ENCODE peak calls at places on chromosomes 12 and 14, in six cellular contexts. One of them, this sample, is unnamed.
A peak's percentile ranks its signal among the peaks of the same experiment; 100 is the strongest.

GRCh38 chr12:12577786-12578185 is 15.1 kb upstream of the DUSP16 start:
- DNase-seq in stimulated activated CD4-positive, alpha-beta T cell treated with anti-CD3 and anti-CD28 coated beads, Interleukin-15, amount 100 ng/mL, for 24 hours: no peak
- DNase-seq in stimulated activated naive CD8-positive, alpha-beta T cell treated with anti-CD3 and anti-CD28 coated beads, Interleukin-15, Interleukin-2, amounts not matched to agents 100 U/mL and 50 U/mL, for 24 hours: no peak
- DNase-seq in NCI-H2107: no peak
- DNase-seq in GF-D8: no peak
- DNase-seq in endothelial cell: no peak
- DNase-seq in this sample: no peak

GRCh38 chr14:52852810-52853521 is 61.6 kb upstream of the GNPNAT1 start:
- DNase-seq in stimulated activated CD4-positive, alpha-beta T cell treated with anti-CD3 and anti-CD28 coated beads, Interleukin-15, amount 100 ng/mL, for 24 hours: no peak
- DNase-seq in stimulated activated naive CD8-positive, alpha-beta T cell treated with anti-CD3 and anti-CD28 coated beads, Interleukin-15, Interleukin-2, amounts not matched to agents 100 U/mL and 50 U/mL, for 24 hours: no peak
- DNase-seq in NCI-H2107: no peak
- DNase-seq in GF-D8: no peak
- DNase-seq in endothelial cell: no peak
- DNase-seq in this sample: no peak

GRCh38 chr14:77786148-77786547 is 13.8 kb upstream of the ADCK1 start:
- DNase-seq in stimulated activated CD4-positive, alpha-beta T cell treated with anti-CD3 and anti-CD28 coated beads, Interleukin-15, amount 100 ng/mL, for 24 hours: no peak
- DNase-seq in stimulated activated naive CD8-positive, alpha-beta T cell treated with anti-CD3 and anti-CD28 coated beads, Interleukin-15, Interleukin-2, amounts not matched to agents 100 U/mL and 50 U/mL, for 24 hours: no peak
- DNase-seq in NCI-H2107: no peak
- DNase-seq in GF-D8: no peak
- DNase-seq in endothelial cell: no peak
- DNase-seq in this sample: no peak

GRCh38 chr14:46344327-46344937 is 307.1 kb downstream of the RPL10L start:
- DNase-seq in stimulated activated CD4-positive, alpha-beta T cell treated with anti-CD3 and anti-CD28 coated beads, Interleukin-15, amount 100 ng/mL, for 24 hours: no peak
- DNase-seq in stimulated activated naive CD8-positive, alpha-beta T cell treated with anti-CD3 and anti-CD28 coated beads, Interleukin-15, Interleukin-2, amounts not matched to agents 100 U/mL and 50 U/mL, for 24 hours: no peak
- DNase-seq in NCI-H2107: peak; percentile 4
- DNase-seq in GF-D8: no peak
- DNase-seq in endothelial cell: peak; percentile 31
- DNase-seq in this sample: no peak

GRCh38 chr12:76891609-76892008 is 12.8 kb upstream of the CSRP2 start:
- DNase-seq in stimulated activated CD4-positive, alpha-beta T cell treated with anti-CD3 and anti-CD28 coated beads, Interleukin-15, amount 100 ng/mL, for 24 hours: no peak
- DNase-seq in stimulated activated naive CD8-positive, alpha-beta T cell treated with anti-CD3 and anti-CD28 coated beads, Interleukin-15, Interleukin-2, amounts not matched to agents 100 U/mL and 50 U/mL, for 24 hours: no peak
- DNase-seq in NCI-H2107: no peak
- DNase-seq in GF-D8: no peak
- DNase-seq in endothelial cell: no peak
- DNase-seq in this sample: no peak

GRCh38 chr14:70350078-70350477 is 9.4 kb downstream of the COX16 start:
- DNase-seq in stimulated activated CD4-positive, alpha-beta T cell treated with anti-CD3 and anti-CD28 coated beads, Interleukin-15, amount 100 ng/mL, for 24 hours: no peak
- DNase-seq in stimulated activated naive CD8-positive, alpha-beta T cell treated with anti-CD3 and anti-CD28 coated beads, Interleukin-15, Interleukin-2, amounts not matched to agents 100 U/mL and 50 U/mL, for 24 hours: no peak
- DNase-seq in NCI-H2107: no peak
- DNase-seq in GF-D8: no peak
- DNase-seq in endothelial cell: no peak
- DNase-seq in this sample: peak; percentile 66

GRCh38 chr12:114355389-114356088 is 50.4 kb downstream of the TBX5 start:
- DNase-seq in stimulated activated CD4-positive, alpha-beta T cell treated with anti-CD3 and anti-CD28 coated beads, Interleukin-15, amount 100 ng/mL, for 24 hours: peak; percentile 5
- DNase-seq in stimulated activated naive CD8-positive, alpha-beta T cell treated with anti-CD3 and anti-CD28 coated beads, Interleukin-15, Interleukin-2, amounts not matched to agents 100 U/mL and 50 U/mL, for 24 hours: no peak
- DNase-seq in NCI-H2107: no peak
- DNase-seq in GF-D8: no peak
- DNase-seq in endothelial cell: peak; percentile 42
- DNase-seq in this sample: peak; percentile 80

GRCh38 chr14:91398192-91398591 is 19.4 kb downstream of the CCDC88C start:
- DNase-seq in stimulated activated CD4-positive, alpha-beta T cell treated with anti-CD3 and anti-CD28 coated beads, Interleukin-15, amount 100 ng/mL, for 24 hours: no peak
- DNase-seq in stimulated activated naive CD8-positive, alpha-beta T cell treated with anti-CD3 and anti-CD28 coated beads, Interleukin-15, Interleukin-2, amounts not matched to agents 100 U/mL and 50 U/mL, for 24 hours: no peak
- DNase-seq in NCI-H2107: no peak
- DNase-seq in GF-D8: peak; percentile 50
- DNase-seq in endothelial cell: no peak
- DNase-seq in this sample: no peak

GRCh38 chr12:113103756-113104450 is 31.7 kb downstream of the RASAL1 start:
- DNase-seq in stimulated activated CD4-positive, alpha-beta T cell treated with anti-CD3 and anti-CD28 coated beads, Interleukin-15, amount 100 ng/mL, for 24 hours: peak; percentile 79
- DNase-seq in stimulated activated naive CD8-positive, alpha-beta T cell treated with anti-CD3 and anti-CD28 coated beads, Interleukin-15, Interleukin-2, amounts not matched to agents 100 U/mL and 50 U/mL, for 24 hours: peak; percentile 67
- DNase-seq in NCI-H2107: peak; percentile 26
- DNase-seq in GF-D8: no peak
- DNase-seq in endothelial cell: no peak
- DNase-seq in this sample: peak; percentile 85

GRCh38 chr12:2324375-2324774 is 271.6 kb downstream of the CACNA1C start:
- DNase-seq in stimulated activated CD4-positive, alpha-beta T cell treated with anti-CD3 and anti-CD28 coated beads, Interleukin-15, amount 100 ng/mL, for 24 hours: no peak
- DNase-seq in stimulated activated naive CD8-positive, alpha-beta T cell treated with anti-CD3 and anti-CD28 coated beads, Interleukin-15, Interleukin-2, amounts not matched to agents 100 U/mL and 50 U/mL, for 24 hours: no peak
- DNase-seq in NCI-H2107: peak; percentile 92
- DNase-seq in GF-D8: no peak
- DNase-seq in endothelial cell: no peak
- DNase-seq in this sample: no peak

GRCh38 chr14:51236314-51236713 is 3.7 kb upstream of the TMX1 start:
- DNase-seq in stimulated activated CD4-positive, alpha-beta T cell treated with anti-CD3 and anti-CD28 coated beads, Interleukin-15, amount 100 ng/mL, for 24 hours: no peak
- DNase-seq in stimulated activated naive CD8-positive, alpha-beta T cell treated with anti-CD3 and anti-CD28 coated beads, Interleukin-15, Interleukin-2, amounts not matched to agents 100 U/mL and 50 U/mL, for 24 hours: no peak
- DNase-seq in NCI-H2107: no peak
- DNase-seq in GF-D8: no peak
- DNase-seq in endothelial cell: no peak
- DNase-seq in this sample: no peak

GRCh38 chr14:91873476-91874265 is 6.3 kb upstream of the TC2N start:
- DNase-seq in stimulated activated CD4-positive, alpha-beta T cell treated with anti-CD3 and anti-CD28 coated beads, Interleukin-15, amount 100 ng/mL, for 24 hours: peak; percentile 66
- DNase-seq in stimulated activated naive CD8-positive, alpha-beta T cell treated with anti-CD3 and anti-CD28 coated beads, Interleukin-15, Interleukin-2, amounts not matched to agents 100 U/mL and 50 U/mL, for 24 hours: peak; percentile 56
- DNase-seq in NCI-H2107: no peak
- DNase-seq in GF-D8: no peak
- DNase-seq in endothelial cell: no peak
- DNase-seq in this sample: no peak

GRCh38 chr14:102949062-102949800 is 26.8 kb downstream of the AMN start:
- DNase-seq in stimulated activated CD4-positive, alpha-beta T cell treated with anti-CD3 and anti-CD28 coated beads, Interleukin-15, amount 100 ng/mL, for 24 hours: peak; percentile 42
- DNase-seq in stimulated activated naive CD8-positive, alpha-beta T cell treated with anti-CD3 and anti-CD28 coated beads, Interleukin-15, Interleukin-2, amounts not matched to agents 100 U/mL and 50 U/mL, for 24 hours: peak; percentile 35
- DNase-seq in NCI-H2107: no peak
- DNase-seq in GF-D8: peak; percentile 61
- DNase-seq in endothelial cell: no peak
- DNase-seq in this sample: no peak

This sample was measured in WTC11.